ENCODE peak calls at places on chromosomes 12 and 14, in five cellular contexts. R is HTR-8/SVneo, M is mesendoderm, Z is hippocampal formation, X is AG08396. B is an unnamed sample.

GRCh38 chr12:91986084-91986483 is 159.6 kb downstream of the BTG1 start:
- DNase-seq in R (peak), X (no peak), Z (no peak), M (peak), B (no peak)

GRCh38 chr12:10716704-10717315 is 6.3 kb downstream of the YBX3 start:
- DNase-seq in Z (no peak), R (peak), M (peak), X (peak), B (no peak)

GRCh38 chr14:94823556-94824341 is 53.8 kb upstream of the GSC start:
- DNase-seq in M (peak), R (no peak), X (no peak), Z (no peak), B (no peak)

GRCh38 chr14:65853407-65853955 is 441.0 kb downstream of the FUT8 start:
- DNase-seq in Z (no peak), M (no peak), X (no peak), R (no peak), B (no peak)

GRCh38 chr12:25433024-25433423 is 120.1 kb downstream of the LMNTD1 start:
- DNase-seq in R (no peak), X (no peak), Z (no peak), M (no peak), B (no peak)

GRCh38 chr12:61452076-61452475 is 808.1 kb upstream of the USP15 start:
- DNase-seq in R (no peak), M (no peak), X (no peak), Z (no peak), B (no peak)

GRCh38 chr12:50072198-50072907 is 12.8 kb upstream of the SMARCD1 start:
- DNase-seq in R (no peak), X (no peak), M (peak), Z (no peak), B (no peak)

GRCh38 chr12:85280138-85280983 is at the start of gene ALX1:
- DNase-seq in M (peak), R (peak), Z (no peak), X (no peak), B (peak)

GRCh38 chr12:25694072-25694471 is 141.0 kb upstream of the LMNTD1 start:
- DNase-seq in X (peak), R (peak), M (no peak), Z (peak), B (no peak)

GRCh38 chr12:34595749-34596733 is 573.7 kb downstream of the ALG10 start:
- DNase-seq in M (no peak), Z (no peak), R (no peak), X (peak), B (peak)

GRCh38 chr14:22547309-22547947 is 41.6 kb downstream of the DAD1 start:
- DNase-seq in M (no peak), Z (no peak), X (no peak), R (no peak), B (no peak)

GRCh38 chr14:26765301-26765700 is 167.5 kb upstream of the NOVA1 start:
- DNase-seq in M (no peak), X (no peak), R (no peak), Z (no peak), B (no peak)

GRCh38 chr12:65280306-65280705 is 1.8 kb downstream of the MSRB3 start:
- DNase-seq in R (no peak), M (no peak), Z (no peak), X (no peak), B (no peak)

GRCh38 chr12:84605988-84606387 is 306.6 kb downstream of the SLC6A15 start:
- DNase-seq in R (no peak), M (peak), Z (no peak), X (no peak), B (no peak)

GRCh38 chr12:82688035-82688501 is 1.4 kb downstream of the TMTC2 start:
- DNase-seq in Z (peak), R (no peak), X (no peak), M (no peak), B (peak)

GRCh38 chr12:55073043-55074022 is 52.9 kb upstream of the OR9K2 start:
- DNase-seq in M (peak), X (peak), R (peak), Z (peak), B (peak)

GRCh38 chr14:68977137-68977740 is 1.9 kb downstream of the ACTN1 start:
- DNase-seq in R (no peak), M (no peak), X (no peak), Z (no peak), B (no peak)

GRCh38 chr14:103735439-103735814 is 19.8 kb downstream of the ZFYVE21 start:
- DNase-seq in M (no peak), X (no peak), Z (no peak), R (no peak), B (no peak)

GRCh38 chr14:34013714-34014055 is 62.8 kb upstream of the EGLN3 start:
- DNase-seq in R (no peak), X (no peak), M (no peak), Z (no peak), B (peak)

GRCh38 chr12:51959211-51959610 is 7.7 kb downstream of the ACVR1B start:
- DNase-seq in R (no peak), M (no peak), Z (no peak), X (no peak), B (no peak)

B was measured in GM13976.